ENCODE peak calls at places on chromosomes 2 and 18, in four cellular contexts. One of them, this sample, is unnamed. For H3K4me1 and H3K9me2, the result is how much of the 10 kb centered on the place peaks cover.

GRCh38 chr18:48765053-48765452 is 185.7 kb downstream of the SMAD7 start:
- DNase-seq in MM.1S: no peak
- DNase-seq in PC-3: no peak
- DNase-seq in HCT116: no peak
- DNase-seq in this sample: no peak

GRCh38 chr18:3530807-3531206 is 80.8 kb downstream of the TGIF1 start:
- DNase-seq in PC-3: no peak
- DNase-seq in HCT116: no peak
- DNase-seq in MM.1S: no peak
- DNase-seq in this sample: no peak

GRCh38 chr2:218285604-218286003 is 6.7 kb downstream of the TMBIM1 start:
- DNase-seq in PC-3: peak
- DNase-seq in MM.1S: no peak
- DNase-seq in HCT116: no peak
- DNase-seq in this sample: peak

GRCh38 chr2:241855888-241856422 is 2.7 kb downstream of the PDCD1 start:
- DNase-seq in HCT116: no peak
- DNase-seq in MM.1S: no peak
- DNase-seq in PC-3: no peak
- DNase-seq in this sample: no peak

GRCh38 chr18:13447621-13448020 is 229.1 kb downstream of the LDLRAD4 start:
- DNase-seq in MM.1S: no peak
- DNase-seq in PC-3: no peak
- DNase-seq in HCT116: no peak
- DNase-seq in this sample: peak

GRCh38 chr2:18611184-18611583 is 21.8 kb upstream of the NT5C1B start:
- DNase-seq in PC-3: no peak
- DNase-seq in HCT116: no peak
- DNase-seq in MM.1S: no peak
- DNase-seq in this sample: no peak

GRCh38 chr2:196170202-196170680 is 1.1 kb downstream of the STK17B start:
- DNase-seq in PC-3: peak
- DNase-seq in MM.1S: peak
- DNase-seq in HCT116: no peak
- DNase-seq in this sample: peak

GRCh38 chr2:237727363-237727762 is 71.2 kb upstream of the RBM44 start:
- DNase-seq in PC-3: peak
- DNase-seq in HCT116: no peak
- DNase-seq in MM.1S: no peak
- DNase-seq in this sample: peak

GRCh38 chr2:133486706-133487305 is 81.5 kb downstream of the NCKAP5 start:
- DNase-seq in HCT116: no peak
- DNase-seq in PC-3: no peak
- DNase-seq in MM.1S: no peak
- DNase-seq in this sample: no peak

GRCh38 chr2:191617589-191617988 is 60.3 kb upstream of the NABP1 start:
- DNase-seq in MM.1S: peak
- DNase-seq in HCT116: no peak
- DNase-seq in PC-3: peak
- DNase-seq in this sample: no peak

GRCh38 chr2:217307023-217307422 is 447.2 kb upstream of the TNP1 start:
- DNase-seq in HCT116: no peak
- DNase-seq in MM.1S: no peak
- DNase-seq in PC-3: no peak
- DNase-seq in this sample: no peak

GRCh38 chr2:128421861-128422311 is 103.2 kb upstream of the HS6ST1 start:
- DNase-seq in PC-3: no peak
- DNase-seq in HCT116: no peak
- DNase-seq in MM.1S: no peak
- DNase-seq in this sample: peak
- H3K9ac ChIP-seq in PC-3: no peak
- H3K9ac ChIP-seq in HCT116: no peak
- H3K9ac ChIP-seq in MM.1S: no peak
- H3K9ac ChIP-seq in this sample: peak

GRCh38 chr2:144467479-144468210 is 52.3 kb downstream of the ZEB2 start:
- DNase-seq in PC-3: no peak
- DNase-seq in HCT116: no peak
- DNase-seq in MM.1S: no peak
- DNase-seq in this sample: no peak

GRCh38 chr2:144464730-144465129 is 55.2 kb downstream of the ZEB2 start:
- DNase-seq in PC-3: no peak
- DNase-seq in HCT116: no peak
- DNase-seq in MM.1S: no peak
- DNase-seq in this sample: no peak

GRCh38 chr2:144468823-144469595 is 50.9 kb downstream of the ZEB2 start:
- DNase-seq in MM.1S: no peak
- DNase-seq in HCT116: no peak
- DNase-seq in PC-3: peak
- DNase-seq in this sample: no peak

GRCh38 chr2:144466637-144467036 is 53.3 kb downstream of the ZEB2 start:
- DNase-seq in PC-3: no peak
- DNase-seq in MM.1S: no peak
- DNase-seq in HCT116: no peak
- DNase-seq in this sample: no peak

GRCh38 chr2:144465723-144466122 is 54.2 kb downstream of the ZEB2 start:
- DNase-seq in HCT116: no peak
- DNase-seq in PC-3: no peak
- DNase-seq in MM.1S: no peak
- DNase-seq in this sample: no peak
- H3K4me1 ChIP-seq in HCT116: under half
- H3K4me1 ChIP-seq in PC-3: under half
- H3K4me1 ChIP-seq in MM.1S: under half
- H3K4me1 ChIP-seq in this sample: under half

DNA sequence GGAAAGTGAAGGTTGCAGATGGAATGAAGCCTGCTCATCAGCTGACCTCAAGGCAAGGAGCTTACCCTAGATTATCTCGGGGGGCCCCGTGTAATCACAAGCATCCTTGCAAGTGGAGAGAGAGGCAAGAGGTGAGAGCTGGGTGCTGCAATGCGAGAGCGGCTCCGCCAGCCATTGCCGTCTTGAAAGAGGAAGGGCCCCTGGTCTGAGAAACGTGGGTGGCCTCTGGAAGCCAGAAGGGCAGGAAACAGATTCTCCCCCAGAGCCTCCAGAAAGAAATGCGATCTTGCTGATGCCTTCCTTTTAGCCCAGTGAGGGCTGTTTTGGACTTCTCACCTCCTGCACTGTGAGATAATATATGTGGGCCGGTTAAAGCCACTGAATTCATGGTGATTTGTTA is 319.6 kb upstream of the HS6ST1 start:
- DNase-seq in PC-3: no peak
- DNase-seq in MM.1S: no peak
- DNase-seq in HCT116: no peak
- DNase-seq in this sample: no peak
- H3K9me2 ChIP-seq in PC-3: under half
- H3K9me2 ChIP-seq in MM.1S: under half
- H3K9me2 ChIP-seq in HCT116: under half
- H3K9me2 ChIP-seq in this sample: under half

DNA sequence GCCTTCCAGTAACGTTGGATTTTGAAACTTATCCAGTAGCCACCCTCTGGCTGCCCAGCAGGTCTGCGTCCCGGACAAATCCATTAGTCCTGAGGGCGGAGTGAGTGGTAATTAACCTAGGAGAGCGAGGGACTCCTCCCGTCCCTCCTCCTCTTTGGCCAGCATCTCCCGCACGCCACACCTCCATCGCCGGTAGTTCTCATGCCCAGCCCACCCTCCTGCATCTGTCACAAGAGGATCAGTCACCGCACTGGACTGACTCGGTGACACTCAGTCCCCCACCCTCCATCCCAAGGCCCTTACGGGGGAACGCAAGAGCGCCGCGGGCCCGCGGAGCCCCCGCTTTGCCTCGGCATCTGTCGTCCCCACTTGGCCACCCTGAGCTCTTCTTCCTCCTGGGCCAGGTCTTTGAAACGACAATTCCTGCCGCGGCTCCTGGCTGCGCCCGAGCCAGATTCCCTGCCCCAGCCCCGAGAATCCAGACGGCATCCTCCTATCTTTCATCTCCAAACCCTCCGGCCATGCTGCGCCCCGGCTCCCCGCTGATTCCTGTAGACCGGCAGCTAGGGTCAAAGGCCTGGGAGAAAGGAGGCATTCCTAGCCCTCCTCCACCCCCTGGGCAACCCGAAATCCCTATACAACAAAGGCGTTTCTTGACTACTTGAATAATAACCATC is 77.5 kb downstream of the EIF2AK3 start:
- DNase-seq in HCT116: no peak
- DNase-seq in MM.1S: no peak
- DNase-seq in PC-3: no peak
- DNase-seq in this sample: peak
- H3K9ac ChIP-seq in HCT116: no peak
- H3K9ac ChIP-seq in MM.1S: no peak
- H3K9ac ChIP-seq in PC-3: no peak
- H3K9ac ChIP-seq in this sample: no peak

GRCh38 chr2:213219816-213220215 is 64.4 kb upstream of the SPAG16 start:
- DNase-seq in HCT116: no peak
- DNase-seq in MM.1S: no peak
- DNase-seq in PC-3: no peak
- DNase-seq in this sample: peak
- H3K4me1 ChIP-seq in HCT116: under half
- H3K4me1 ChIP-seq in MM.1S: under half
- H3K4me1 ChIP-seq in PC-3: under half
- H3K4me1 ChIP-seq in this sample: under half

DNA sequence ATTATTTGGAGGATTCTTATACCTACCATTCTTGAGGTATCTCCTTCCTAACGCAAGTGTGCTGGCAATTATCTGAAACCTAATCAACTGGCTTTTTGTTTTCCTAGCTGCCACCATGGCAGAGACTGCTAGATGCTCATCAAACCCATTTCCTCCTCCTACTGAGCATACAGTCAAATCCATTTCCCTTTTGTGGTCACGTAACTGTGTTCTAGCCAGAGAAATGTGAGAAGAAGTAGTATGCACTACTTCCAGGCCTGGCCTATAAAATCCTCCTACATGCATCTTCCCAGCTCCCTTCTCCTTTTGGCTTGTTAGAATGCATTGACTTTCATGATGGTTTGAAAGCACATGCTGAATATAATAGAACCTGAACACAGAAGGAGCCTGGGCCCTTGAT is 494.1 kb upstream of the MEIS1 start:
- DNase-seq in MM.1S: no peak
- DNase-seq in HCT116: no peak
- DNase-seq in PC-3: no peak
- DNase-seq in this sample: no peak
- H3K9me2 ChIP-seq in MM.1S: under half
- H3K9me2 ChIP-seq in HCT116: under half
- H3K9me2 ChIP-seq in PC-3: under half
- H3K9me2 ChIP-seq in this sample: under half

GRCh38 chr2:98825043-98825350 is 94.1 kb upstream of the MGAT4A start:
- DNase-seq in HCT116: no peak
- DNase-seq in PC-3: no peak
- DNase-seq in MM.1S: no peak
- DNase-seq in this sample: no peak

GRCh38 chr2:98826856-98827255 is 95.9 kb upstream of the MGAT4A start:
- DNase-seq in PC-3: no peak
- DNase-seq in MM.1S: no peak
- DNase-seq in HCT116: no peak
- DNase-seq in this sample: no peak

GRCh38 chr2:98825858-98826257 is 94.9 kb upstream of the MGAT4A start:
- DNase-seq in MM.1S: no peak
- DNase-seq in PC-3: no peak
- DNase-seq in HCT116: no peak
- DNase-seq in this sample: no peak

GRCh38 chr2:98824256-98825042 is 93.5 kb upstream of the MGAT4A start:
- DNase-seq in PC-3: no peak
- DNase-seq in MM.1S: no peak
- DNase-seq in HCT116: no peak
- DNase-seq in this sample: no peak

DNA sequence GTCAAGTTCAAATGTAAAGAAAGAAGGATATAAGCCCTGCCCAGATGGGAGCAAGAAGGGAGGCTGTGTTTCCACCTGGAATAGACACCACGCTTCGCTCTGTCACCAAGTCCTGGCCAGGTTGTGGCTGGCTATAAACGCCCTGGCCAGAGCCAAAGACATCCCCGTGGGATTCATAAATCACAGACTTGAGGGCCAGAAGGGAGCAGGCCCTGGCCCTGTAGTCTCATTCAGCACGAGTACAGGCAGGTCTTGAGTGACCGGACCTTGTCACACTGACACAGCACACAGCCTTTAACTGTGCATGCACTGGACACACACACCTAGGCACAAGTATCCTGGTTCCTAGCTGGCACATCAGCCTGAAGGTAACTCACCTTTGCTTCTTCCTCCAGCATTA is 94.5 kb upstream of the MGAT4A start:
- DNase-seq in PC-3: no peak
- DNase-seq in MM.1S: no peak
- DNase-seq in HCT116: no peak
- DNase-seq in this sample: no peak
- H3K9ac ChIP-seq in PC-3: no peak
- H3K9ac ChIP-seq in MM.1S: no peak
- H3K9ac ChIP-seq in HCT116: no peak
- H3K9ac ChIP-seq in this sample: no peak

DNA sequence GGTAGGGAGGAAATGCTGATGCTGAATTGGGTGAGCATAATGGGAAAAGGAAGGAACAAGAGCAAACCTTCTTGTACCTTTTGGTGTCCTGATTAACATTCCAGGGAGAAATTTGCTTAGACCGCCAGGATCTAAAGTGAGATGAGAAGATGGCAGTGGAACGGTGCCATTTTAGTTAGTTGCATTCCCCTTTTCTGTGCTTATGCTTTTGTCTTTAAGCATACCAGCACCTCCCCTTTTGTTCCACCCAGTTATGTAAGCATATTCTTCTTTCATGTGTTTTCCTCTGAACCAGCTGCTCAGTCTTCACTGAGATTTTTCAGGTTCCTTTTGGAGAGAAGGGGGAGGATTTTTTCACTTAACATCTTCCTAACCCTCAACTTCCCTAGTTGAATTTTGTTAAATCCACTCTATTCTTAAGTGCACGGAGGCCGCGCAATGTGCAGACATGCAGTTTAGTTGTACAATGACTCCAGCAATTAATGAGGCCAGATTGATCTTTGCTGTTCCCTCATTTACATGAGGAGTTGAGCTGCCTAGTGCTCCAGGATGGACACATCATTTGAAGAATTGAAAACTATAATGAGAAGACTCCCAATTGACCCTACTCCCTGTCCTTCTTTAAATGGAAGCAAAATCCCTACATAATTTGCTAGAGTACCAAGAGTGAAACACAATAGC is 73.9 kb downstream of the MAP4K4 start:
- DNase-seq in MM.1S: no peak
- DNase-seq in PC-3: no peak
- DNase-seq in HCT116: no peak
- DNase-seq in this sample: no peak
- H3K4me1 ChIP-seq in MM.1S: under half
- H3K4me1 ChIP-seq in PC-3: under half
- H3K4me1 ChIP-seq in HCT116: under half
- H3K4me1 ChIP-seq in this sample: half or more

GRCh38 chr2:128639693-128640092 is 321.0 kb upstream of the HS6ST1 start:
- DNase-seq in HCT116: no peak
- DNase-seq in MM.1S: no peak
- DNase-seq in PC-3: no peak
- DNase-seq in this sample: peak
- H3K9me2 ChIP-seq in HCT116: under half
- H3K9me2 ChIP-seq in MM.1S: under half
- H3K9me2 ChIP-seq in PC-3: under half
- H3K9me2 ChIP-seq in this sample: under half